ENCODE peak calls at places on chromosomes 12 and 14, in four cellular contexts. X is uterus, M is cardiac muscle cell, Y is H9. S is an unnamed sample. For H3K27me3, the result is how much of the 10 kb centered on the place peaks cover.

GRCh38 chr12:18492372-18493025 is 231.2 kb downstream of the PIK3C2G start:
- DNase-seq in X (no peak), M (peak), Y (no peak), S (no peak)

GRCh38 chr12:31206038-31206670 is 119.8 kb downstream of the SINHCAF start:
- DNase-seq in X (no peak), M (peak), Y (peak), S (no peak)

GRCh38 chr12:85642810-85643209 is 193.4 kb downstream of the RASSF9 start:
- DNase-seq in X (no peak), M (peak), Y (no peak), S (no peak)

GRCh38 chr12:132185698-132186097 is 41.4 kb downstream of the NOC4L start:
- DNase-seq in X (no peak), M (no peak), Y (no peak), S (no peak)

GRCh38 chr12:92538970-92539749 is 163.6 kb upstream of the PLEKHG7 start:
- DNase-seq in X (peak), M (peak), Y (no peak), S (no peak)

GRCh38 chr12:123757555-123757954 is 4.5 kb upstream of the DNAH10 start:
- DNase-seq in X (peak), M (peak), Y (no peak), S (no peak)

GRCh38 chr14:99566009-99566389 is 38.0 kb downstream of the CCDC85C start:
- DNase-seq in X (no peak), M (no peak), Y (no peak), S (no peak)

GRCh38 chr12:7303230-7303629 is 642 bp upstream of the ACSM4 start:
- DNase-seq in X (no peak), M (peak), Y (no peak), S (no peak)

GRCh38 chr12:124927325-124928094 is 13.1 kb upstream of the UBC start:
- DNase-seq in X (peak), M (peak), Y (peak), S (peak)

GRCh38 chr14:22598099-22598895 is at the start of gene ABHD4:
- DNase-seq in X (peak), M (peak), Y (peak), S (peak)

GRCh38 chr14:24734917-24735500 is 101.0 kb upstream of the GZMB start:
- DNase-seq in X (no peak), M (peak), Y (no peak), S (no peak)

GRCh38 chr14:100025111-100025510 is 40.1 kb upstream of the EVL start:
- DNase-seq in X (no peak), M (peak), Y (peak), S (no peak)

GRCh38 chr12:112261559-112261958 is 120.7 kb downstream of the HECTD4 start:
- DNase-seq in X (peak), M (no peak), Y (peak), S (no peak)

GRCh38 chr12:122835693-122836026 is 403 bp downstream of the HIP1R start:
- DNase-seq in X (no peak), M (peak), Y (peak), S (no peak)

GRCh38 chr12:124607681-124608425 is 40.4 kb upstream of the NCOR2 start:
- DNase-seq in X (no peak), M (no peak), Y (no peak), S (no peak)

GRCh38 chr14:22979748-22980392 is 2.5 kb downstream of the AJUBA start:
- DNase-seq in X (no peak), M (no peak), Y (no peak), S (no peak)

GRCh38 chr12:22014041-22014782 is 31.8 kb upstream of the CMAS start:
- DNase-seq in X (no peak), M (no peak), Y (no peak), S (peak)

GRCh38 chr14:99727096-99727870 is 43.2 kb downstream of the CYP46A1 start:
- DNase-seq in X (peak), M (no peak), Y (peak), S (no peak)

GRCh38 chr14:90726656-90727055 is 89.6 kb downstream of the TTC7B start:
- DNase-seq in X (peak), M (peak), Y (peak), S (peak)

GRCh38 chr12:32647275-32647674 is 31.8 kb upstream of the DNM1L start:
- DNase-seq in X (no peak), M (no peak), Y (no peak), S (no peak)

GRCh38 chr14:104249706-104250105 is 111.3 kb downstream of the KIF26A start:
- DNase-seq in X (no peak), M (no peak), Y (peak), S (no peak)

GRCh38 chr14:50797250-50798047 is 33.5 kb downstream of the NIN start:
- DNase-seq in X (no peak), M (no peak), Y (no peak), S (no peak)

GRCh38 chr12:4164591-4165558 is 108.7 kb upstream of the CCND2 start:
- DNase-seq in X (peak), M (peak), Y (peak), S (peak)

GRCh38 chr14:67221248-67221981 is 19.8 kb upstream of the PALS1 start:
- DNase-seq in X (no peak), M (no peak), Y (no peak), S (no peak)

GRCh38 chr14:67837011-67837624 is 17.5 kb downstream of the RAD51B start:
- DNase-seq in X (peak), M (peak), Y (no peak), S (no peak)

GRCh38 chr14:96445844-96446710 is 54.1 kb downstream of the AK7 start:
- DNase-seq in X (no peak), M (no peak), Y (no peak), S (no peak)

GRCh38 chr14:104771918-104772706 is 19.2 kb downstream of the SIVA1 start:
- DNase-seq in X (no peak), M (no peak), Y (no peak), S (no peak)

GRCh38 chr14:71183856-71184255 is 276.6 kb downstream of the PCNX1 start:
- DNase-seq in X (no peak), M (no peak), Y (no peak), S (no peak)

GRCh38 chr12:32471601-32472001 is 72.2 kb downstream of the FGD4 start:
- DNase-seq in X (no peak), M (no peak), Y (no peak), S (no peak)

GRCh38 chr12:24742378-24742777 is 206.5 kb downstream of the BCAT1 start:
- DNase-seq in X (no peak), M (no peak), Y (no peak), S (peak)

GRCh38 chr12:94285954-94286579 is 137.7 kb downstream of the PLXNC1 start:
- DNase-seq in X (no peak), M (no peak), Y (no peak), S (no peak)

GRCh38 chr12:19129121-19129485 is 430 bp upstream of the PLEKHA5 start:
- DNase-seq in X (no peak), M (no peak), Y (no peak), S (no peak)

GRCh38 chr12:41605528-41606295 is 417.6 kb downstream of the PDZRN4 start:
- DNase-seq in X (no peak), M (no peak), Y (no peak), S (no peak)

GRCh38 chr12:58349161-58349560 is 407.8 kb downstream of the ATP23 start:
- DNase-seq in X (no peak), M (peak), Y (no peak), S (no peak)

DNA sequence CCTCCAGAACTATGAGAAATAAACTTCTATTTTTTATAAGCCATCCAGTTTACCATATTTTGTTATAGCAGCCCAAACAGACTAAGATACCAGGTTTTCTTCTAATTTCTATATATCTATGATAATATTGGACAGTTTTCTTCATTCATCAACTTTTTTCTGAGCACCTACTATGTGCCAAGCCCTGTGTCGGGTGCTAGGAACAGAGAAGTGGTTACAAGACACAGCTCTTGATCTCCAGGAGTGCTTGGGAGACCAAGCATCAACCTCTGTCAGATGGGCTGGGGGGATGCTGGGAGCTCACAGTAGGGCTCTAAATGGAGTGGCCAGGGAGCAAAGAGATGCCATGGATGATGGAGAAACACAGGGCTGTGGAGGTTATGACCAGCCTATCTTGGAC is 2.9 kb upstream of the WSCD2 start:
- DNase-seq in X (no peak), M (no peak), Y (no peak), S (no peak)
- H3K27me3 ChIP-seq in X (under half), M (under half), Y (under half), S (under half)

GRCh38 chr12:57090924-57091632 is 2.2 kb downstream of the NAB2 start:
- DNase-seq in X (no peak), M (no peak), Y (no peak), S (peak)

GRCh38 chr12:57089259-57090245 is 638 bp downstream of the NAB2 start:
- DNase-seq in X (peak), M (peak), Y (no peak), S (peak)

GRCh38 chr12:57091633-57092528 is 3.0 kb downstream of the NAB2 start:
- DNase-seq in X (no peak), M (no peak), Y (no peak), S (no peak)

GRCh38 chr12:57088442-57089258 is at the start of gene NAB2:
- DNase-seq in X (peak), M (peak), Y (peak), S (peak)

GRCh38 chr12:57090456-57090855 is 1.5 kb downstream of the NAB2 start:
- DNase-seq in X (no peak), M (no peak), Y (no peak), S (no peak)
- H3K27ac ChIP-seq in X (peak), M (no peak), Y (no peak), S (peak)

GRCh38 chr12:114405199-114405448 is 820 bp downstream of the TBX5 start:
- DNase-seq in X (no peak), M (peak), Y (no peak), S (no peak)
- H3K27me3 ChIP-seq in X (under half), M (half or more), Y (half or more), S (half or more)

GRCh38 chr14:51818748-51819386 is 41.5 kb upstream of the GNG2 start:
- DNase-seq in X (no peak), M (no peak), Y (no peak), S (no peak)

GRCh38 chr14:51824191-51824590 is 36.2 kb upstream of the GNG2 start:
- DNase-seq in X (no peak), M (no peak), Y (no peak), S (no peak)

GRCh38 chr14:51823706-51824105 is 36.7 kb upstream of the GNG2 start:
- DNase-seq in X (no peak), M (no peak), Y (no peak), S (no peak)

GRCh38 chr14:51822499-51822898 is 37.9 kb upstream of the GNG2 start:
- DNase-seq in X (no peak), M (no peak), Y (no peak), S (no peak)

GRCh38 chr14:51821822-51822221 is 38.6 kb upstream of the GNG2 start:
- DNase-seq in X (no peak), M (no peak), Y (no peak), S (no peak)
- H3K27ac ChIP-seq in X (no peak), M (no peak), Y (no peak), S (no peak)

GRCh38 chr12:52655720-52656124 is 3.7 kb upstream of the KRT2 start:
- DNase-seq in X (no peak), M (no peak), Y (peak), S (no peak)

GRCh38 chr12:52658196-52658595 is 6.2 kb upstream of the KRT2 start:
- DNase-seq in X (no peak), M (no peak), Y (peak), S (no peak)

GRCh38 chr12:52655251-52655650 is 3.2 kb upstream of the KRT2 start:
- DNase-seq in X (no peak), M (no peak), Y (no peak), S (no peak)

GRCh38 chr12:52657305-52657902 is 5.4 kb upstream of the KRT2 start:
- DNase-seq in X (no peak), M (no peak), Y (peak), S (no peak)

DNA sequence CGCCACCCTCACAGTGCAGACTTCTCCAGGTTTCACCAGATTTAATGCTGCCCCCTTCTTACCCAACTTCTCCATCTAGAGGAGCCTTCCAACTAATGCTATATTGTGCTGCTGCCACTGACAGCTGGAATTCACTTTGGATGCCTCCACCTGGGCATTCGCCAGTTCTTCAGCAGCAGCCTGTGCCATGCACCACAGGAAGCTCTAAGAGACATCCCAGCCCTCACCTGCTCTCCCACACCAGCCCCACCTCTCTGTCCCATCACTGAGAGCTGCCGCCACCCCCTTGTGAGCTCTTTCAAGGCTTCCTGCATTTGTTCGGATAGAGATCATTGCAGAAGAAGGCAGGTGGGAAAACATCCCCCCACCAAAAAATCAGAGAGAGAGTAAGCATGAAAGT is 4.6 kb upstream of the KRT2 start:
- DNase-seq in X (no peak), M (no peak), Y (peak), S (no peak)
- H3K27me3 ChIP-seq in X (under half), M (under half), Y (under half), S (under half)

S was measured in psoas muscle.